ENCODE peak calls at places on chromosomes 2 and 18, in four cellular contexts. G, P, E and N are unnamed samples.

GRCh38 chr18:41906528-41907256 is 48.3 kb upstream of the PIK3C3 start:
- DNase-seq in G (peak; percentile 6), E (no peak), P (peak; percentile 59), N (no peak)

GRCh38 chr18:49778826-49779465 is 34.4 kb downstream of the ACAA2 start:
- DNase-seq in G (no peak), P (no peak), E (no peak), N (no peak)

GRCh38 chr2:159497256-159497655 is 119.1 kb downstream of the BAZ2B start:
- DNase-seq in G (no peak), P (peak; percentile 95), E (no peak), N (no peak)

GRCh38 chr2:119659601-119660342 is 19.2 kb upstream of the TMEM177 start:
- DNase-seq in P (peak; percentile 78), G (no peak), E (no peak), N (no peak)

GRCh38 chr2:199147216-199147615 is 310.5 kb downstream of the SATB2 start:
- DNase-seq in E (no peak), G (no peak), P (no peak), N (no peak)

GRCh38 chr2:11370377-11371098 is 26.1 kb upstream of the ROCK2 start:
- DNase-seq in G (no peak), P (peak; percentile 14), E (no peak), N (no peak)

GRCh38 chr2:230000118-230000841 is 68.4 kb downstream of the SLC16A14 start:
- DNase-seq in P (no peak), G (no peak), E (no peak), N (no peak)

GRCh38 chr2:239240480-239240881 is 160.3 kb downstream of the HDAC4 start:
- DNase-seq in P (no peak), E (no peak), G (no peak), N (no peak)

GRCh38 chr2:62383843-62384242 is 122.2 kb downstream of the TMEM17 start:
- DNase-seq in G (no peak), P (peak; percentile 46), E (no peak), N (no peak)

GRCh38 chr18:74724186-74724585 is 126.5 kb downstream of the ZNF407 start:
- DNase-seq in G (no peak), E (no peak), P (no peak), N (no peak)

GRCh38 chr2:118847447-118848172 is at the start of gene EN1:
- DNase-seq in E (peak; percentile 92), G (peak; percentile 35), P (no peak), N (no peak)

GRCh38 chr2:28193552-28194383 is 198.9 kb upstream of the FOSL2 start:
- DNase-seq in E (no peak), P (peak; percentile 33), G (no peak), N (no peak)

GRCh38 chr2:1168856-1169255 is 218.2 kb downstream of the SNTG2 start:
- DNase-seq in E (no peak), G (no peak), P (no peak), N (no peak)

GRCh38 chr2:109264595-109265328 is 135.8 kb downstream of the SH3RF3 start:
- DNase-seq in G (no peak), P (no peak), E (no peak), N (no peak)

GRCh38 chr2:64036343-64036742 is 17.1 kb upstream of the VPS54 start:
- DNase-seq in P (peak; percentile 66), G (peak; percentile 30), E (no peak), N (no peak)

GRCh38 chr2:135004005-135004746 is 43.1 kb downstream of the MAP3K19 start:
- DNase-seq in E (peak; percentile 91), G (peak; percentile 68), P (peak; percentile 81), N (peak; percentile 53)

GRCh38 chr2:120442923-120443571 is 97.1 kb downstream of the INHBB start:
- DNase-seq in G (no peak), E (peak; percentile 62), P (no peak), N (no peak)

GRCh38 chr2:38033651-38034050 is 42.3 kb downstream of the CYP1B1 start:
- DNase-seq in G (no peak), P (no peak), E (no peak), N (no peak)

GRCh38 chr2:239331560-239331959 is 69.3 kb downstream of the HDAC4 start:
- DNase-seq in E (peak; percentile 46), P (no peak), G (no peak), N (no peak)

GRCh38 chr18:60391571-60392226 is 19.1 kb upstream of the MC4R start:
- DNase-seq in E (no peak), G (no peak), P (no peak), N (no peak)

GRCh38 chr18:49041677-49042570 is 91.2 kb upstream of the SMAD7 start:
- DNase-seq in G (peak; percentile 24), P (peak; percentile 72), E (no peak), N (no peak)

GRCh38 chr2:196183172-196183473 is 11.7 kb upstream of the STK17B start:
- DNase-seq in G (no peak), E (no peak), P (no peak), N (no peak)

GRCh38 chr2:219404291-219404910 is 13.8 kb upstream of the DES start:
- DNase-seq in E (peak; percentile 83), P (no peak), G (no peak), N (no peak)

GRCh38 chr18:54387631-54388030 is 29.9 kb downstream of the C18orf54 start:
- DNase-seq in G (no peak), E (no peak), P (no peak), N (no peak)

GRCh38 chr2:227325824-227326195 is 759 bp downstream of the MFF start:
- DNase-seq in E (peak; percentile 83), G (no peak), P (peak; percentile 60), N (no peak)

GRCh38 chr2:42791606-42792005 is 777 bp downstream of the HAAO start:
- DNase-seq in P (no peak), G (no peak), E (no peak), N (no peak)

GRCh38 chr2:140085674-140086073 is 1305.5 kb upstream of the NXPH2 start:
- DNase-seq in G (no peak), P (no peak), E (no peak), N (no peak)

GRCh38 chr2:71617266-71617665 is 163.9 kb downstream of the DYSF start:
- DNase-seq in P (no peak), E (no peak), G (no peak), N (no peak)

GRCh38 chr2:159449504-159450124 is 163.1 kb upstream of the WDSUB1 start:
- DNase-seq in E (no peak), G (no peak), P (no peak), N (no peak)

GRCh38 chr2:129719335-129719734 is 260.1 kb upstream of the RAB6C start:
- DNase-seq in E (no peak), G (no peak), P (no peak), N (no peak)

GRCh38 chr2:158034198-158034831 is 67.4 kb upstream of the UPP2 start:
- DNase-seq in E (no peak), P (peak; percentile 78), G (no peak), N (no peak)